ENCODE peak calls at places on chromosomes 7 and 10, in four cellular contexts. L, U, P and F are unnamed samples.

GRCh38 chr7:151008511-151009323 is 15.6 kb downstream of the ATG9B start:
- DNase-seq in L (peak; percentile 57), U (no peak), P (no peak), F (peak; percentile 44)

GRCh38 chr10:62618576-62619408 is 185.7 kb upstream of the ADO start:
- DNase-seq in L (no peak), U (no peak), P (peak; percentile 73), F (no peak)

GRCh38 chr10:89414879-89415821 is 782 bp downstream of the IFIT5 start:
- DNase-seq in L (no peak), U (peak; percentile 42), P (peak; percentile 76), F (no peak)

GRCh38 chr7:105057472-105057871 is 43.5 kb downstream of the KMT2E start:
- DNase-seq in L (no peak), U (no peak), P (no peak), F (no peak)

GRCh38 chr7:150325110-150325611 is 1.8 kb upstream of the ACTR3C start:
- DNase-seq in L (no peak), U (no peak), P (no peak), F (no peak)

GRCh38 chr10:74518076-74518475 is 308.3 kb upstream of the KAT6B start:
- DNase-seq in L (no peak), U (no peak), P (no peak), F (no peak)

GRCh38 chr10:70053212-70053895 is 708 bp downstream of the MACROH2A2 start:
- DNase-seq in L (no peak), U (no peak), P (no peak), F (no peak)

GRCh38 chr7:82694020-82694419 is 250.4 kb upstream of the CACNA2D1 start:
- DNase-seq in L (no peak), U (no peak), P (no peak), F (no peak)

GRCh38 chr7:119452401-119452800 is 820.6 kb upstream of the KCND2 start:
- DNase-seq in L (no peak), U (no peak), P (no peak), F (no peak)

GRCh38 chr7:29884399-29885272 is 78.3 kb downstream of the WIPF3 start:
- DNase-seq in L (no peak), U (no peak), P (no peak), F (no peak)

GRCh38 chr7:129574487-129574886 is 37.0 kb upstream of the NRF1 start:
- DNase-seq in L (no peak), U (no peak), P (no peak), F (no peak)

GRCh38 chr10:73894245-73894971 is 16.5 kb upstream of the PLAU start:
- DNase-seq in L (no peak), U (no peak), P (no peak), F (no peak)

GRCh38 chr10:100618091-100618615 is 82.4 kb downstream of the HIF1AN start:
- DNase-seq in L (no peak), U (no peak), P (no peak), F (no peak)

GRCh38 chr10:52004342-52004949 is 305.1 kb upstream of the CSTF2T start:
- DNase-seq in L (no peak), U (no peak), P (no peak), F (no peak)

GRCh38 chr10:33965795-33966581 is 631.5 kb upstream of the NRP1 start:
- DNase-seq in L (no peak), U (no peak), P (no peak), F (no peak)

GRCh38 chr10:36452851-36453250 is 672.5 kb upstream of the ANKRD30A start:
- DNase-seq in L (no peak), U (no peak), P (no peak), F (no peak)

GRCh38 chr10:102605712-102606111 is 38.6 kb upstream of the TRIM8 start:
- DNase-seq in L (no peak), U (no peak), P (peak; percentile 40), F (no peak)

GRCh38 chr10:33412261-33413092 is 78.0 kb upstream of the NRP1 start:
- DNase-seq in L (no peak), U (no peak), P (no peak), F (no peak)

GRCh38 chr7:117277576-117277975 is 45.3 kb downstream of the WNT2 start:
- DNase-seq in L (no peak), U (no peak), P (no peak), F (no peak)

GRCh38 chr7:130486963-130487324 is 4.9 kb upstream of the MEST start:
- DNase-seq in L (no peak), U (no peak), P (no peak), F (no peak)

GRCh38 chr7:78280276-78280675 is 481.7 kb downstream of the PHTF2 start:
- DNase-seq in L (no peak), U (no peak), P (no peak), F (no peak)

GRCh38 chr10:4514445-4515108 is 311.4 kb upstream of the AKR1E2 start:
- DNase-seq in L (no peak), U (peak; percentile 35), P (peak; percentile 87), F (no peak)

GRCh38 chr10:77321868-77322267 is 315.7 kb downstream of the KCNMA1 start:
- DNase-seq in L (no peak), U (no peak), P (no peak), F (no peak)

GRCh38 chr10:132376394-132376851 is 20.6 kb upstream of the PWWP2B start:
- DNase-seq in L (no peak), U (no peak), P (peak; percentile 54), F (no peak)

GRCh38 chr10:27258838-27259532 is 18.4 kb upstream of the ACBD5 start:
- DNase-seq in L (no peak), U (no peak), P (no peak), F (no peak)

GRCh38 chr10:31829776-31830175 is 98.9 kb downstream of the ARHGAP12 start:
- DNase-seq in L (no peak), U (no peak), P (no peak), F (no peak)

GRCh38 chr10:18460061-18460460 is 191.3 kb downstream of the NSUN6 start:
- DNase-seq in L (no peak), U (no peak), P (no peak), F (no peak)

GRCh38 chr10:11898372-11899066 is 75.4 kb downstream of the PROSER2 start:
- DNase-seq in L (no peak), U (no peak), P (peak; percentile 42), F (no peak)

GRCh38 chr7:135499818-135500217 is 10.1 kb downstream of the CNOT4 start:
- DNase-seq in L (no peak), U (no peak), P (no peak), F (no peak)